ENCODE peak calls at places on chromosomes 11 and 22, in seven cellular contexts. One of them, this sample, is unnamed.

GRCh38 chr11:10876168-10876567 is 18.3 kb upstream of the ZBED5 start:
- DNase-seq in SK-N-DZ: no peak
- DNase-seq in mesenchymal stem cell: no peak
- DNase-seq in fibroblast of villous mesenchyme: no peak
- DNase-seq in kidney: no peak
- DNase-seq in thoracic aorta: no peak
- DNase-seq in NCI-H510A treated with DMSO at 0.1 percent for 48 hours: no peak
- DNase-seq in this sample: no peak

GRCh38 chr11:69366591-69366990 is 72.6 kb downstream of the MYEOV start:
- DNase-seq in thoracic aorta: no peak
- DNase-seq in kidney: no peak
- DNase-seq in mesenchymal stem cell: no peak
- DNase-seq in NCI-H510A treated with DMSO at 0.1 percent for 48 hours: no peak
- DNase-seq in fibroblast of villous mesenchyme: no peak
- DNase-seq in SK-N-DZ: no peak
- DNase-seq in this sample: no peak

GRCh38 chr11:120017582-120017981 is 120.3 kb downstream of the TRIM29 start:
- DNase-seq in SK-N-DZ: peak; percentile 22
- DNase-seq in mesenchymal stem cell: no peak
- DNase-seq in thoracic aorta: no peak
- DNase-seq in fibroblast of villous mesenchyme: no peak
- DNase-seq in kidney: no peak
- DNase-seq in NCI-H510A treated with DMSO at 0.1 percent for 48 hours: no peak
- DNase-seq in this sample: no peak

GRCh38 chr11:69949327-69949726 is 128.8 kb upstream of the ANO1 start:
- DNase-seq in fibroblast of villous mesenchyme: peak; percentile 11
- DNase-seq in thoracic aorta: peak; percentile 51
- DNase-seq in NCI-H510A treated with DMSO at 0.1 percent for 48 hours: no peak
- DNase-seq in SK-N-DZ: no peak
- DNase-seq in kidney: peak; percentile 80
- DNase-seq in mesenchymal stem cell: peak; percentile 94
- DNase-seq in this sample: peak; percentile 91

GRCh38 chr11:2687223-2687530 is 12.6 kb downstream of the KCNQ1OT1 start:
- DNase-seq in mesenchymal stem cell: no peak
- DNase-seq in kidney: no peak
- DNase-seq in thoracic aorta: no peak
- DNase-seq in NCI-H510A treated with DMSO at 0.1 percent for 48 hours: no peak
- DNase-seq in fibroblast of villous mesenchyme: no peak
- DNase-seq in SK-N-DZ: no peak
- DNase-seq in this sample: no peak

GRCh38 chr22:21641417-21641794 is 696 bp upstream of the SDF2L1 start:
- DNase-seq in thoracic aorta: no peak
- DNase-seq in kidney: peak; percentile 61
- DNase-seq in NCI-H510A treated with DMSO at 0.1 percent for 48 hours: peak; percentile 42
- DNase-seq in mesenchymal stem cell: peak; percentile 85
- DNase-seq in fibroblast of villous mesenchyme: peak; percentile 66
- DNase-seq in SK-N-DZ: peak; percentile 74
- DNase-seq in this sample: peak; percentile 60

GRCh38 chr22:23564276-23564675 is 15.8 kb downstream of the IGLL1 start:
- DNase-seq in mesenchymal stem cell: no peak
- DNase-seq in thoracic aorta: no peak
- DNase-seq in fibroblast of villous mesenchyme: no peak
- DNase-seq in kidney: peak; percentile 39
- DNase-seq in SK-N-DZ: no peak
- DNase-seq in NCI-H510A treated with DMSO at 0.1 percent for 48 hours: no peak
- DNase-seq in this sample: no peak

GRCh38 chr11:69637956-69638871 is 2.7 kb upstream of the CCND1 start:
- DNase-seq in thoracic aorta: no peak
- DNase-seq in mesenchymal stem cell: peak; percentile 81
- DNase-seq in SK-N-DZ: peak; percentile 84
- DNase-seq in NCI-H510A treated with DMSO at 0.1 percent for 48 hours: peak; percentile 3
- DNase-seq in kidney: peak; percentile 81
- DNase-seq in fibroblast of villous mesenchyme: peak; percentile 78
- DNase-seq in this sample: peak; percentile 57

GRCh38 chr11:660281-660680 is 23.2 kb downstream of the DRD4 start:
- DNase-seq in kidney: no peak
- DNase-seq in fibroblast of villous mesenchyme: no peak
- DNase-seq in mesenchymal stem cell: no peak
- DNase-seq in thoracic aorta: no peak
- DNase-seq in NCI-H510A treated with DMSO at 0.1 percent for 48 hours: no peak
- DNase-seq in SK-N-DZ: no peak
- DNase-seq in this sample: no peak

GRCh38 chr11:111688028-111688427 is 78.2 kb downstream of the PPP2R1B start:
- DNase-seq in SK-N-DZ: no peak
- DNase-seq in mesenchymal stem cell: no peak
- DNase-seq in NCI-H510A treated with DMSO at 0.1 percent for 48 hours: no peak
- DNase-seq in thoracic aorta: no peak
- DNase-seq in kidney: no peak
- DNase-seq in fibroblast of villous mesenchyme: no peak
- DNase-seq in this sample: no peak